ENCODE peak calls at places on chromosomes 12 and 14, in seven cellular contexts. U, C, R, L, K, J and X are unnamed samples.

GRCh38 chr14:56262530-56262929 is 144.3 kb downstream of the PELI2 start:
- DNase-seq in K (no peak), R (no peak), L (no peak), C (no peak), U (no peak), J (no peak), X (no peak)

GRCh38 chr12:9604288-9604687 is 3.4 kb downstream of the KLRB1 start:
- DNase-seq in R (no peak), C (peak), J (no peak), K (no peak), U (no peak), L (no peak), X (no peak)

GRCh38 chr14:99549684-99550083 is 54.3 kb downstream of the CCDC85C start:
- DNase-seq in K (no peak), R (peak), C (peak), U (peak), L (no peak), J (no peak), X (no peak)

GRCh38 chr12:63826002-63826585 is 18.4 kb upstream of the SRGAP1 start:
- DNase-seq in U (peak), K (no peak), R (peak), L (no peak), J (no peak), C (peak), X (peak)

GRCh38 chr12:2035421-2036080 is 17.2 kb upstream of the CACNA1C start:
- DNase-seq in C (no peak), R (no peak), J (no peak), L (no peak), U (peak), K (no peak), X (no peak)

GRCh38 chr14:95156153-95156764 is 1.1 kb downstream of the DICER1 start:
- DNase-seq in J (no peak), C (peak), U (peak), L (peak), K (no peak), R (no peak), X (peak)

GRCh38 chr14:47227051-47227600 is 448.3 kb downstream of the MDGA2 start:
- DNase-seq in K (no peak), L (no peak), R (no peak), J (no peak), U (no peak), C (no peak), X (peak)

GRCh38 chr12:64814432-64814831 is 10.0 kb upstream of the TBC1D30 start:
- DNase-seq in C (no peak), J (no peak), L (no peak), U (no peak), K (no peak), R (no peak), X (no peak)

GRCh38 chr12:106629797-106630669 is 47.2 kb downstream of the RFX4 start:
- DNase-seq in R (no peak), K (no peak), C (peak), J (no peak), U (peak), L (no peak), X (peak)

GRCh38 chr14:68727315-68728078 is 65.4 kb downstream of the ZFP36L1 start:
- DNase-seq in L (no peak), J (no peak), U (no peak), C (no peak), R (no peak), K (no peak), X (no peak)

GRCh38 chr14:66403183-66403582 is 83.0 kb upstream of the CCDC196 start:
- DNase-seq in U (peak), C (peak), J (no peak), R (no peak), L (no peak), K (no peak), X (peak)

GRCh38 chr12:106163712-106164111 is 25.0 kb upstream of the NUAK1 start:
- DNase-seq in C (no peak), L (no peak), J (no peak), U (no peak), K (no peak), R (no peak), X (no peak)

GRCh38 chr12:26195250-26195640 is at the start of gene SSPN:
- DNase-seq in K (no peak), J (peak), L (no peak), R (peak), C (peak), U (peak), X (peak)